ENCODE peak calls at places on chromosomes 6 and 20, in seven cellular contexts. One of them, this sample, is unnamed.

GRCh38 chr6:134176283-134176975 is 124.0 kb upstream of the SLC2A12 start:
- DNase-seq in choroid plexus epithelial cell: peak
- DNase-seq in NCI-H510A: no peak
- DNase-seq in fibroblast of the aortic adventitia: peak
- DNase-seq in SHP77: no peak
- DNase-seq in astrocyte: peak
- DNase-seq in AG04450: no peak
- DNase-seq in this sample: no peak

GRCh38 chr6:33858053-33858475 is 54.3 kb upstream of the MLN start:
- DNase-seq in astrocyte: no peak
- DNase-seq in choroid plexus epithelial cell: no peak
- DNase-seq in fibroblast of the aortic adventitia: no peak
- DNase-seq in AG04450: no peak
- DNase-seq in SHP77: no peak
- DNase-seq in NCI-H510A: no peak
- DNase-seq in this sample: no peak

GRCh38 chr6:71551798-71552197 is 263.2 kb downstream of the OGFRL1 start:
- DNase-seq in choroid plexus epithelial cell: no peak
- DNase-seq in astrocyte: no peak
- DNase-seq in SHP77: no peak
- DNase-seq in NCI-H510A: no peak
- DNase-seq in fibroblast of the aortic adventitia: no peak
- DNase-seq in AG04450: no peak
- DNase-seq in this sample: no peak

GRCh38 chr6:114287461-114287860 is 55.4 kb downstream of the HS3ST5 start:
- DNase-seq in AG04450: no peak
- DNase-seq in fibroblast of the aortic adventitia: no peak
- DNase-seq in astrocyte: no peak
- DNase-seq in SHP77: no peak
- DNase-seq in NCI-H510A: no peak
- DNase-seq in choroid plexus epithelial cell: no peak
- DNase-seq in this sample: no peak

GRCh38 chr6:4496284-4496683 is 279.9 kb upstream of the CDYL start:
- DNase-seq in astrocyte: no peak
- DNase-seq in AG04450: no peak
- DNase-seq in SHP77: no peak
- DNase-seq in choroid plexus epithelial cell: no peak
- DNase-seq in fibroblast of the aortic adventitia: no peak
- DNase-seq in NCI-H510A: no peak
- DNase-seq in this sample: no peak

GRCh38 chr6:27966816-27967426 is 9.9 kb downstream of the OR2B6 start:
- DNase-seq in NCI-H510A: no peak
- DNase-seq in choroid plexus epithelial cell: no peak
- DNase-seq in AG04450: no peak
- DNase-seq in astrocyte: no peak
- DNase-seq in fibroblast of the aortic adventitia: no peak
- DNase-seq in SHP77: no peak
- DNase-seq in this sample: no peak

GRCh38 chr6:165110871-165111270 is 198.5 kb downstream of the C6orf118 start:
- DNase-seq in astrocyte: peak
- DNase-seq in fibroblast of the aortic adventitia: peak
- DNase-seq in choroid plexus epithelial cell: no peak
- DNase-seq in SHP77: no peak
- DNase-seq in NCI-H510A: no peak
- DNase-seq in AG04450: no peak
- DNase-seq in this sample: no peak

GRCh38 chr20:18856873-18857272 is 43.3 kb downstream of the SCP2D1 start:
- DNase-seq in SHP77: no peak
- DNase-seq in AG04450: no peak
- DNase-seq in choroid plexus epithelial cell: no peak
- DNase-seq in fibroblast of the aortic adventitia: no peak
- DNase-seq in NCI-H510A: no peak
- DNase-seq in astrocyte: no peak
- DNase-seq in this sample: no peak

GRCh38 chr6:21459646-21460045 is 133.9 kb upstream of the SOX4 start:
- DNase-seq in NCI-H510A: no peak
- DNase-seq in choroid plexus epithelial cell: no peak
- DNase-seq in AG04450: no peak
- DNase-seq in SHP77: no peak
- DNase-seq in fibroblast of the aortic adventitia: no peak
- DNase-seq in astrocyte: no peak
- DNase-seq in this sample: no peak

GRCh38 chr6:157561929-157562810 is 181.2 kb downstream of the ZDHHC14 start:
- DNase-seq in SHP77: no peak
- DNase-seq in fibroblast of the aortic adventitia: no peak
- DNase-seq in AG04450: no peak
- DNase-seq in NCI-H510A: no peak
- DNase-seq in astrocyte: no peak
- DNase-seq in choroid plexus epithelial cell: no peak
- DNase-seq in this sample: no peak

GRCh38 chr6:142005044-142005443 is 127.7 kb upstream of the GJE1 start:
- DNase-seq in fibroblast of the aortic adventitia: no peak
- DNase-seq in NCI-H510A: no peak
- DNase-seq in astrocyte: no peak
- DNase-seq in AG04450: no peak
- DNase-seq in SHP77: no peak
- DNase-seq in choroid plexus epithelial cell: no peak
- DNase-seq in this sample: no peak

GRCh38 chr20:49786671-49787370 is 25.8 kb upstream of the SLC9A8 start:
- DNase-seq in astrocyte: no peak
- DNase-seq in NCI-H510A: no peak
- DNase-seq in choroid plexus epithelial cell: peak
- DNase-seq in fibroblast of the aortic adventitia: peak
- DNase-seq in SHP77: no peak
- DNase-seq in AG04450: no peak
- DNase-seq in this sample: no peak

GRCh38 chr6:113968472-113968871 is 2.5 kb downstream of the HDAC2 start:
- DNase-seq in SHP77: no peak
- DNase-seq in astrocyte: no peak
- DNase-seq in choroid plexus epithelial cell: no peak
- DNase-seq in fibroblast of the aortic adventitia: no peak
- DNase-seq in NCI-H510A: no peak
- DNase-seq in AG04450: no peak
- DNase-seq in this sample: no peak

GRCh38 chr6:2971420-2972218 is at the start of gene SERPINB6:
- DNase-seq in NCI-H510A: no peak
- DNase-seq in choroid plexus epithelial cell: peak
- DNase-seq in SHP77: no peak
- DNase-seq in AG04450: no peak
- DNase-seq in astrocyte: peak
- DNase-seq in fibroblast of the aortic adventitia: peak
- DNase-seq in this sample: no peak

GRCh38 chr20:50536333-50536732 is 26.1 kb downstream of the PTPN1 start:
- DNase-seq in fibroblast of the aortic adventitia: no peak
- DNase-seq in AG04450: no peak
- DNase-seq in NCI-H510A: no peak
- DNase-seq in astrocyte: peak
- DNase-seq in choroid plexus epithelial cell: no peak
- DNase-seq in SHP77: no peak
- DNase-seq in this sample: peak

GRCh38 chr6:10981409-10981808 is 62.7 kb downstream of the ELOVL2 start:
- DNase-seq in AG04450: no peak
- DNase-seq in fibroblast of the aortic adventitia: no peak
- DNase-seq in choroid plexus epithelial cell: no peak
- DNase-seq in SHP77: no peak
- DNase-seq in astrocyte: no peak
- DNase-seq in NCI-H510A: no peak
- DNase-seq in this sample: no peak

GRCh38 chr6:154901856-154902552 is 93.1 kb upstream of the TIAM2 start:
- DNase-seq in AG04450: no peak
- DNase-seq in SHP77: no peak
- DNase-seq in NCI-H510A: no peak
- DNase-seq in fibroblast of the aortic adventitia: no peak
- DNase-seq in astrocyte: no peak
- DNase-seq in choroid plexus epithelial cell: no peak
- DNase-seq in this sample: no peak

GRCh38 chr20:64238115-64238825 is 17.3 kb upstream of the PCMTD2 start:
- DNase-seq in NCI-H510A: no peak
- DNase-seq in choroid plexus epithelial cell: no peak
- DNase-seq in SHP77: peak
- DNase-seq in fibroblast of the aortic adventitia: no peak
- DNase-seq in astrocyte: no peak
- DNase-seq in AG04450: no peak
- DNase-seq in this sample: no peak

GRCh38 chr6:7451321-7451720 is 61.7 kb downstream of the RIOK1 start:
- DNase-seq in fibroblast of the aortic adventitia: no peak
- DNase-seq in NCI-H510A: no peak
- DNase-seq in AG04450: no peak
- DNase-seq in astrocyte: no peak
- DNase-seq in choroid plexus epithelial cell: no peak
- DNase-seq in SHP77: no peak
- DNase-seq in this sample: no peak

GRCh38 chr6:29332676-29333075 is 31.2 kb downstream of the OR14J1 start:
- DNase-seq in NCI-H510A: no peak
- DNase-seq in choroid plexus epithelial cell: no peak
- DNase-seq in SHP77: no peak
- DNase-seq in AG04450: no peak
- DNase-seq in fibroblast of the aortic adventitia: no peak
- DNase-seq in astrocyte: no peak
- DNase-seq in this sample: no peak

This sample was measured in retinal pigment epithelial cell.